ENCODE peak calls at places on chromosomes 2 and 18, in nine cellular contexts. V, F, P, T, W, X, O, D and Z are unnamed samples.

GRCh38 chr2:43084699-43085091 is 141.7 kb downstream of the ZFP36L2 start:
- DNase-seq in D (no peak), P (peak), O (peak), T (no peak), V (peak), W (peak), F (no peak), X (no peak), Z (no peak)

GRCh38 chr2:73468376-73468775 is 82.7 kb downstream of the ALMS1 start:
- DNase-seq in T (no peak), V (no peak), W (no peak), D (no peak), F (no peak), P (no peak), X (no peak), O (no peak), Z (no peak)

GRCh38 chr2:108220191-108220590 is 19.6 kb upstream of the SULT1C3 start:
- DNase-seq in W (no peak), F (no peak), P (no peak), V (no peak), D (no peak), T (no peak), X (no peak), O (no peak), Z (no peak)

GRCh38 chr2:132824716-132825115 is 154.7 kb upstream of the LYPD1 start:
- DNase-seq in D (no peak), W (peak), P (no peak), O (no peak), T (no peak), F (no peak), X (no peak), V (no peak), Z (no peak)

GRCh38 chr2:72813841-72814240 is 12.0 kb downstream of the EXOC6B start:
- DNase-seq in O (no peak), W (peak), X (no peak), P (no peak), V (no peak), F (no peak), D (no peak), T (no peak), Z (no peak)

GRCh38 chr2:8653485-8653884 is 28.4 kb upstream of the ID2 start:
- DNase-seq in W (no peak), X (no peak), T (no peak), F (no peak), P (no peak), O (no peak), D (no peak), V (no peak), Z (no peak)

GRCh38 chr2:69911985-69912563 is 2.8 kb upstream of the MXD1 start:
- DNase-seq in F (no peak), V (no peak), O (peak), X (no peak), W (peak), T (no peak), D (no peak), P (no peak), Z (no peak)

GRCh38 chr2:109009920-109010610 is 21.0 kb upstream of the EDAR start:
- DNase-seq in D (no peak), W (peak), X (no peak), O (no peak), T (no peak), P (no peak), F (no peak), V (no peak), Z (no peak)

GRCh38 chr2:191892391-191892790 is 45.5 kb upstream of the CAVIN2 start:
- DNase-seq in P (no peak), V (no peak), W (peak), X (no peak), T (no peak), O (no peak), D (no peak), F (no peak), Z (no peak)

GRCh38 chr18:2222270-2223185 is 348.8 kb downstream of the METTL4 start:
- DNase-seq in W (no peak), P (no peak), F (no peak), O (peak), D (no peak), T (no peak), V (no peak), X (no peak), Z (no peak)

GRCh38 chr2:182038579-182038978 is 52.9 kb downstream of the PPP1R1C start:
- DNase-seq in X (no peak), O (peak), T (no peak), D (no peak), F (no peak), W (peak), P (no peak), V (no peak), Z (no peak)

GRCh38 chr2:73610111-73610510 is 32.1 kb downstream of the NAT8 start:
- DNase-seq in W (no peak), X (no peak), F (no peak), P (no peak), V (no peak), T (no peak), D (no peak), O (no peak), Z (no peak)

GRCh38 chr2:84276585-84277255 is 182.4 kb downstream of the SUCLG1 start:
- DNase-seq in D (no peak), V (no peak), W (no peak), O (no peak), P (no peak), F (no peak), T (no peak), X (no peak), Z (no peak)

GRCh38 chr18:10297079-10297478 is 157.4 kb upstream of the APCDD1 start:
- DNase-seq in X (no peak), O (no peak), P (no peak), T (no peak), F (no peak), D (no peak), W (no peak), V (no peak), Z (no peak)

GRCh38 chr2:175030380-175031271 is 25.4 kb upstream of the CHN1 start:
- DNase-seq in F (no peak), T (no peak), W (peak), V (no peak), X (no peak), O (peak), P (no peak), D (no peak), Z (peak)

GRCh38 chr2:200306969-200307811 is 697 bp downstream of the SPATS2L start:
- DNase-seq in P (peak), F (no peak), O (peak), V (no peak), D (peak), T (peak), X (peak), W (no peak), Z (no peak)

GRCh38 chr2:112217854-112218253 is 37.0 kb downstream of the ZC3H8 start:
- DNase-seq in P (no peak), O (no peak), X (no peak), D (no peak), V (no peak), F (no peak), W (no peak), T (no peak), Z (no peak)

GRCh38 chr2:174180165-174180724 is 68.1 kb downstream of the OLA1 start:
- DNase-seq in F (no peak), X (no peak), O (peak), V (no peak), W (no peak), P (no peak), D (no peak), T (no peak), Z (no peak)

GRCh38 chr2:211837706-211838105 is 700.9 kb downstream of the ERBB4 start:
- DNase-seq in W (no peak), T (no peak), O (no peak), P (no peak), D (no peak), F (no peak), V (no peak), X (no peak), Z (no peak)

GRCh38 chr2:119549236-119549635 is 5.0 kb downstream of the CFAP221 start:
- DNase-seq in V (no peak), T (no peak), F (no peak), O (peak), W (peak), D (no peak), X (no peak), P (no peak), Z (peak)

GRCh38 chr2:19488009-19488691 is 129.7 kb upstream of the OSR1 start:
- DNase-seq in F (no peak), P (no peak), T (no peak), W (peak), V (no peak), D (no peak), O (no peak), X (no peak), Z (no peak)

GRCh38 chr2:170509460-170510193 is 205.5 kb upstream of the SP5 start:
- DNase-seq in D (no peak), X (no peak), F (no peak), O (no peak), P (no peak), T (no peak), W (no peak), V (no peak), Z (no peak)

GRCh38 chr2:119474371-119475224 is 42.9 kb downstream of the TMEM37 start:
- DNase-seq in V (no peak), W (no peak), O (no peak), T (no peak), P (peak), D (no peak), X (no peak), F (peak), Z (no peak)

GRCh38 chr2:174635747-174636399 is 38.3 kb upstream of the WIPF1 start:
- DNase-seq in P (no peak), T (no peak), W (peak), O (no peak), V (no peak), F (no peak), X (no peak), D (no peak), Z (no peak)

GRCh38 chr2:40497251-40497859 is 45.5 kb upstream of the SLC8A1 start:
- DNase-seq in P (no peak), O (no peak), T (no peak), X (no peak), D (no peak), W (peak), V (no peak), F (no peak), Z (no peak)

GRCh38 chr2:43070676-43071491 is 155.5 kb downstream of the ZFP36L2 start:
- DNase-seq in P (no peak), X (no peak), F (no peak), W (no peak), V (no peak), D (no peak), T (no peak), O (no peak), Z (no peak)

GRCh38 chr2:83850071-83850725 is 608.9 kb downstream of the SUCLG1 start:
- DNase-seq in P (no peak), F (no peak), X (no peak), V (no peak), T (no peak), W (no peak), O (no peak), D (no peak), Z (no peak)

GRCh38 chr2:43083710-43084698 is 142.4 kb downstream of the ZFP36L2 start:
- DNase-seq in V (peak), F (no peak), O (peak), P (peak), W (peak), T (no peak), D (no peak), X (no peak), Z (peak)

GRCh38 chr2:218569038-218569431 is 396 bp downstream of the CNOT9 start:
- DNase-seq in P (no peak), T (peak), F (peak), W (peak), V (no peak), X (no peak), O (peak), D (no peak), Z (no peak)

GRCh38 chr2:30713698-30714097 is 93.5 kb downstream of the CAPN13 start:
- DNase-seq in V (no peak), T (no peak), W (no peak), X (no peak), O (no peak), P (no peak), D (no peak), F (no peak), Z (no peak)

GRCh38 chr2:10834300-10834699 is 21.7 kb upstream of the PDIA6 start:
- DNase-seq in X (no peak), F (no peak), W (no peak), V (no peak), D (no peak), T (no peak), O (no peak), P (no peak), Z (no peak)

GRCh38 chr18:57585421-57585820 is 1.1 kb downstream of the FECH start:
- DNase-seq in V (no peak), W (peak), X (no peak), P (no peak), T (no peak), F (no peak), D (no peak), O (no peak), Z (peak)

GRCh38 chr2:171723724-171724683 is 36.7 kb downstream of the DYNC1I2 start:
- DNase-seq in T (no peak), D (no peak), W (peak), F (no peak), P (no peak), V (no peak), X (no peak), O (no peak), Z (peak)

GRCh38 chr2:240992572-240993291 is 5.7 kb upstream of the SNED1 start:
- DNase-seq in W (no peak), D (no peak), F (peak), P (peak), X (peak), V (no peak), T (peak), O (no peak), Z (no peak)

GRCh38 chr18:59044855-59045254 is 94.8 kb upstream of the SEC11C start:
- DNase-seq in D (no peak), W (no peak), F (no peak), X (no peak), P (no peak), V (no peak), T (no peak), O (no peak), Z (no peak)

GRCh38 chr2:96143848-96144480 is 1.3 kb downstream of the DUSP2 start:
- DNase-seq in D (peak), O (no peak), W (no peak), P (peak), F (no peak), V (no peak), X (no peak), T (no peak), Z (peak)

GRCh38 chr2:98269830-98270229 is 76.4 kb upstream of the CNGA3 start:
- DNase-seq in W (peak), P (no peak), T (no peak), V (no peak), D (no peak), X (no peak), O (no peak), F (no peak), Z (no peak)

GRCh38 chr2:148554459-148555247 is 89.9 kb upstream of the EPC2 start:
- DNase-seq in F (no peak), O (no peak), X (no peak), W (no peak), P (no peak), V (no peak), T (no peak), D (no peak), Z (no peak)

GRCh38 chr2:38866773-38867443 is 8.8 kb downstream of the DHX57 start:
- DNase-seq in T (no peak), X (no peak), P (no peak), D (no peak), O (no peak), V (no peak), W (peak), F (no peak), Z (no peak)

GRCh38 chr2:136060401-136060940 is 57.5 kb downstream of the CXCR4 start:
- DNase-seq in O (no peak), V (no peak), D (no peak), W (no peak), X (no peak), P (no peak), F (no peak), T (no peak), Z (no peak)

GRCh38 chr2:144459937-144460336 is 60.0 kb downstream of the ZEB2 start:
- DNase-seq in O (no peak), V (no peak), F (no peak), P (no peak), W (peak), D (no peak), X (no peak), T (no peak), Z (no peak)
- H3K27ac ChIP-seq in O (no peak), V (no peak), F (peak), P (peak), W (no peak), D (no peak), X (peak), T (peak), Z (peak)

GRCh38 chr2:197307236-197307932 is 3.2 kb downstream of the ANKRD44 start:
- DNase-seq in V (no peak), D (no peak), W (no peak), X (no peak), O (no peak), F (no peak), T (no peak), P (no peak), Z (no peak)
- TF ChIP-seq CTCF in V (no peak), D (no peak), W (no peak), X (no peak), O (peak), F (no peak), T (no peak), P (no peak), Z (peak)

GRCh38 chr2:130878316-130878715 is 41.6 kb downstream of the ARHGEF4 start:
- DNase-seq in V (no peak), D (no peak), O (no peak), T (no peak), F (peak), X (no peak), P (no peak), W (no peak), Z (no peak)
- H3K27ac ChIP-seq in V (no peak), D (no peak), O (no peak), T (no peak), F (no peak), X (no peak), P (no peak), W (no peak), Z (no peak)

GRCh38 chr2:157509755-157510154 is 65.9 kb upstream of the CYTIP start:
- DNase-seq in V (no peak), T (no peak), D (no peak), W (no peak), F (no peak), P (no peak), X (no peak), O (no peak), Z (no peak)
- TF ChIP-seq CTCF in V (no peak), T (no peak), D (no peak), W (peak), F (no peak), P (no peak), X (no peak), O (peak), Z (peak)

DNA sequence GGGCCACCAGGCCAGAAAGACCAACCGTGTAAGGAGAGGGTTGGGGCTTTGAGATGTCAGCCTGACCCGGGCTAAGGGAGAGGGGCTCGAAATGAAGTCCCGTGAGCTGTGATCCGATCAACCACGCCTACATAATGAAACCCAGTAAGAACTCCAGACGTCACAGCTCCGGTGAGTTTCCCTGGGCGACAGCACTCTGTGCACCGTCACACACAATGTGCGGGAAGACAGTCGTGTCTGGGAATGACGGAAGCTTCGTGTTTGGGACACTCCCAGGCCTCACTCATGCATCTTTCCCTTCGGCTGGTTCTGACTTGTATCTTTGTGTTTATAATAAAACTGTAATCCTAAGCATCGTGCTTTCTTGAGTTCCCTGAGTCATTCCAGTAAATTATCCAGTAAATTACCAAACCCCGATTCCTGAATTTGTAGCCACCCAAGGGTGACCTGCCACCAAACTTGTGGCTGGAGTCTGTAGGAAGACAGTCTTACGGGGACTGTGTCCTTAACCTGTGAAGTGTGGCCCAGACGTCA is 44.2 kb downstream of the CYP27C1 start:
- DNase-seq in T (no peak), P (no peak), W (peak), V (no peak), X (peak), D (no peak), O (peak), F (peak), Z (no peak)
- H3K27ac ChIP-seq in T (peak), P (no peak), W (peak), V (peak), X (peak), D (no peak), O (peak), F (peak), Z (peak)

DNA sequence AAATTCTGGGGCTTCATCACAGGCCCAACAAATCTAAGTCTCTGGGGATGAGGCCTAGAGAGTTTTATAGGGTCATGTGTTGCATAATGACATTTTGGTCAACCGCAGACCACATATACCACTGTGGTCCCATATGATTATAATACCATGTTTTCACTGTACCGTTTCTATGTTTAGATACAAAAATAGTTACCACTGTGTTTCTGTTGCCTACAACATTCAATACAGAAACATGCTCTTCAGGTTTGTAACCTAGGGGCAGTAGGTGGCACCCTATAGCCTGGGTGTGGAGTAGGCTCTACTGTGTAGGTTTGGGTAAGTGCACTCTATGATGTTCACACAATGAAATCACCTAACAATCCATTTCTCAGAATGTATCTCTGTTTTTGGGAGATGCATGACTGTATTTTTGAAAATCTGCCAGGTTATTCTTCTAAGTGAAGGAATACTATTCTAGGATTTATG is 485.2 kb downstream of the PTPRM start:
- DNase-seq in D (no peak), X (no peak), T (no peak), V (no peak), O (no peak), W (peak), P (no peak), F (no peak), Z (no peak)
- TF ChIP-seq CTCF in D (no peak), X (no peak), T (no peak), V (no peak), O (no peak), W (no peak), P (no peak), F (no peak), Z (no peak)

DNA sequence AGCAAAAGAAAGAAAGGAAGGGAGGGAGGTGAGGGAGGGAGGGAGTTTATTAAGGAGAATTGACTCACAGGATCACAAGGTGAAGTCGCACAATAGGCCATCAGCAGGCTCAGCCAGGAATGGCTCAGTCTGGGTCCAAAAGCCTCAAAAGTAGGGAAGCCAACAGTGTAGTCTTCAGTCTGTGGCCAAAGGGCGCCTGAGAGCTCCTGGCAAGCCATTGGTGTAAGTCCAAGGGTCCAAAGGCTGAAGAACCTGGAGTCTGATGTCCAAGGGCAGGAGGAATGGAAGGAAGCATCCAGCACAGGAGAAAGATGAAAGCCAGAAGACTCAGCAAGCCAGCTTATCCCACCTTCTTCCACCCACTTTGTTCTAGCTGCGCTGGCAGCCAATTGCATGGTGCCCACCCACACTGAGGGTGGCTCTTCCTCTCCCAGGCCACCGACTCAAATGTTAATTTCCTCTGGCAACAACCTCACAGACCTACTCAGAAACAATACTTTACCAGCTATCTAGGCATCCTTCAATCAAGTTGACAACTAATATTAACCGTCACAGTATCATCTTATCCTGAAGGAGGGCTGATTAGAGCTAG is 5.8 kb upstream of the ACAA2 start:
- DNase-seq in F (no peak), X (no peak), P (no peak), T (no peak), V (no peak), D (no peak), W (no peak), O (no peak), Z (no peak)
- H3K27ac ChIP-seq in F (no peak), X (no peak), P (no peak), T (no peak), V (no peak), D (no peak), W (no peak), O (peak), Z (no peak)

DNA sequence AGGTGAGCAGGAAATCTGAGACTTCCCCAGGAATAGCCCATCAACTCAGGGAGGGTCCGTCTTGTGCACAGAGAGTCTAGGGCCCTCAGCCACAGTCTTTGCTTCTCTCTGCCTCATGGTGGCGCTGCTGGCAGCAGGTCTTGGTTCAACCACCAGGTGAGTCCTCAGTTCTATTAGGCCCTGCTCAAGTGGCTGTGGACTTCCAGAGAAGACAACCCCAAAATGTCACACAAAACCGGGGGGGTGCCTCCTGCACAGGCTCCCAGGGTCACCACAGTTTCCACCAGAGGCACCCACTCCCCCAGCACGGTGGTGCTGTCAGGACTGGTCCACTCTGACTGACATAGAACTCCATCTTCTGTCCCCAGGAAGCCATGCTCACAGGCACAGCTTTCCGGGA is 2.4 kb upstream of the CHRNG start:
- DNase-seq in D (peak), V (no peak), F (peak), X (no peak), P (no peak), T (no peak), O (no peak), W (no peak), Z (peak)
- TF ChIP-seq CTCF in D (no peak), V (no peak), F (no peak), X (no peak), P (peak), T (peak), O (peak), W (peak), Z (no peak)